ENCODE peak calls at places on chromosomes 3 and 15, in eight cellular contexts. One of them, this sample, is unnamed.

GRCh38 chr3:65894679-65895078 is 144.0 kb downstream of the MAGI1 start:
- DNase-seq in GM12865: no peak
- DNase-seq in progenitor cell of endocrine pancreas: no peak
- DNase-seq in AG20443: peak; percentile 80
- DNase-seq in EL: peak; percentile 48
- DNase-seq in aorta: no peak
- DNase-seq in PC-9: no peak
- DNase-seq in AG08396: peak; percentile 44
- DNase-seq in this sample: peak; percentile 47

GRCh38 chr15:57476533-57476975 is 100.2 kb downstream of the CGNL1 start:
- DNase-seq in EL: peak; percentile 49
- DNase-seq in GM12865: no peak
- DNase-seq in AG08396: peak; percentile 9
- DNase-seq in PC-9: no peak
- DNase-seq in AG20443: peak; percentile 52
- DNase-seq in progenitor cell of endocrine pancreas: no peak
- DNase-seq in aorta: no peak
- DNase-seq in this sample: peak; percentile 57

GRCh38 chr15:64634020-64634419 is 141.4 kb downstream of the RBPMS2 start:
- DNase-seq in EL: no peak
- DNase-seq in AG20443: no peak
- DNase-seq in aorta: no peak
- DNase-seq in AG08396: no peak
- DNase-seq in progenitor cell of endocrine pancreas: no peak
- DNase-seq in GM12865: peak; percentile 91
- DNase-seq in PC-9: no peak
- DNase-seq in this sample: no peak

GRCh38 chr3:114863848-114864247 is 283.2 kb downstream of the ZBTB20 start:
- DNase-seq in progenitor cell of endocrine pancreas: no peak
- DNase-seq in AG20443: no peak
- DNase-seq in aorta: no peak
- DNase-seq in AG08396: no peak
- DNase-seq in GM12865: no peak
- DNase-seq in EL: no peak
- DNase-seq in PC-9: no peak
- DNase-seq in this sample: no peak

GRCh38 chr15:77032647-77033416 is 37.9 kb downstream of the PSTPIP1 start:
- DNase-seq in PC-9: no peak
- DNase-seq in GM12865: no peak
- DNase-seq in EL: no peak
- DNase-seq in progenitor cell of endocrine pancreas: no peak
- DNase-seq in AG08396: no peak
- DNase-seq in aorta: peak; percentile 34
- DNase-seq in AG20443: no peak
- DNase-seq in this sample: no peak

GRCh38 chr15:38691365-38691764 is 126.8 kb upstream of the RASGRP1 start:
- DNase-seq in aorta: no peak
- DNase-seq in AG08396: no peak
- DNase-seq in GM12865: peak; percentile 44
- DNase-seq in EL: no peak
- DNase-seq in PC-9: no peak
- DNase-seq in progenitor cell of endocrine pancreas: no peak
- DNase-seq in AG20443: no peak
- DNase-seq in this sample: no peak

GRCh38 chr3:117059054-117059989 is 349.7 kb downstream of the TUSC7 start:
- DNase-seq in aorta: no peak
- DNase-seq in progenitor cell of endocrine pancreas: no peak
- DNase-seq in AG08396: no peak
- DNase-seq in GM12865: peak; percentile 11
- DNase-seq in EL: peak; percentile 21
- DNase-seq in AG20443: peak; percentile 22
- DNase-seq in PC-9: no peak
- DNase-seq in this sample: no peak

GRCh38 chr3:115623414-115623868 is at the start of gene GAP43:
- DNase-seq in EL: peak; percentile 64
- DNase-seq in aorta: peak; percentile 66
- DNase-seq in PC-9: peak; percentile 12
- DNase-seq in AG08396: peak; percentile 48
- DNase-seq in AG20443: peak; percentile 79
- DNase-seq in GM12865: no peak
- DNase-seq in progenitor cell of endocrine pancreas: no peak
- DNase-seq in this sample: peak; percentile 56

GRCh38 chr3:62531494-62531893 is 158.1 kb upstream of the FEZF2 start:
- DNase-seq in aorta: no peak
- DNase-seq in AG08396: no peak
- DNase-seq in AG20443: no peak
- DNase-seq in PC-9: no peak
- DNase-seq in EL: no peak
- DNase-seq in progenitor cell of endocrine pancreas: no peak
- DNase-seq in GM12865: no peak
- DNase-seq in this sample: no peak